ENCODE peak calls at places on chromosomes 7 and 10, in six cellular contexts. One of them, this sample, is unnamed. For H3K4me1, the result is how much of the 10 kb centered on the place peaks cover.

GRCh38 chr7:66176914-66177313 is 28.2 kb upstream of the TPST1 start:
- ATAC-seq in A549: no peak
- ATAC-seq in GM12878: no peak
- ATAC-seq in upper lobe of left lung: peak
- ATAC-seq in HepG2: peak
- ATAC-seq in K562: no peak
- ATAC-seq in this sample: peak

GRCh38 chr7:106959753-106960152 is 84.8 kb upstream of the PRKAR2B start:
- ATAC-seq in A549: peak
- ATAC-seq in K562: peak
- ATAC-seq in HepG2: peak
- ATAC-seq in GM12878: peak
- ATAC-seq in upper lobe of left lung: no peak
- ATAC-seq in this sample: no peak

GRCh38 chr10:1402016-1402820 is 335.1 kb downstream of the ADARB2 start:
- ATAC-seq in HepG2: no peak
- ATAC-seq in upper lobe of left lung: no peak
- ATAC-seq in GM12878: no peak
- ATAC-seq in A549: no peak
- ATAC-seq in K562: no peak
- ATAC-seq in this sample: no peak

GRCh38 chr10:61812052-61812721 is 89.3 kb upstream of the ARID5B start:
- ATAC-seq in K562: peak
- ATAC-seq in GM12878: peak
- ATAC-seq in A549: no peak
- ATAC-seq in upper lobe of left lung: no peak
- ATAC-seq in HepG2: no peak
- ATAC-seq in this sample: no peak

GRCh38 chr7:116592445-116592844 is 67.6 kb downstream of the CAV1 start:
- ATAC-seq in HepG2: peak
- ATAC-seq in A549: no peak
- ATAC-seq in upper lobe of left lung: peak
- ATAC-seq in K562: peak
- ATAC-seq in GM12878: no peak
- ATAC-seq in this sample: no peak

GRCh38 chr10:49115015-49115795 is at the start of gene VSTM4:
- ATAC-seq in GM12878: no peak
- ATAC-seq in HepG2: peak
- ATAC-seq in A549: peak
- ATAC-seq in K562: peak
- ATAC-seq in upper lobe of left lung: peak
- ATAC-seq in this sample: peak

GRCh38 chr10:110029448-110029847 is 21.7 kb downstream of the ADD3 start:
- ATAC-seq in GM12878: no peak
- ATAC-seq in upper lobe of left lung: no peak
- ATAC-seq in A549: no peak
- ATAC-seq in HepG2: no peak
- ATAC-seq in K562: no peak
- ATAC-seq in this sample: no peak

GRCh38 chr7:16615234-16615633 is 30.3 kb downstream of the ANKMY2 start:
- ATAC-seq in HepG2: no peak
- ATAC-seq in K562: no peak
- ATAC-seq in GM12878: no peak
- ATAC-seq in A549: no peak
- ATAC-seq in upper lobe of left lung: no peak
- ATAC-seq in this sample: no peak

GRCh38 chr7:94510582-94511456 is 1.2 kb downstream of the CASD1 start:
- ATAC-seq in upper lobe of left lung: peak
- ATAC-seq in A549: peak
- ATAC-seq in HepG2: peak
- ATAC-seq in K562: peak
- ATAC-seq in GM12878: peak
- ATAC-seq in this sample: peak
- TF ChIP-seq EP300 in upper lobe of left lung: no peak
- TF ChIP-seq EP300 in A549: no peak
- TF ChIP-seq EP300 in HepG2: no peak
- TF ChIP-seq EP300 in K562: no peak
- TF ChIP-seq EP300 in GM12878: no peak
- TF ChIP-seq EP300 in this sample: no peak

GRCh38 chr10:103659674-103660363 is 166.3 kb downstream of the NEURL1 start:
- ATAC-seq in K562: no peak
- ATAC-seq in HepG2: peak
- ATAC-seq in GM12878: peak
- ATAC-seq in upper lobe of left lung: peak
- ATAC-seq in A549: peak
- ATAC-seq in this sample: peak
- TF ChIP-seq CTCF in K562: no peak
- TF ChIP-seq CTCF in HepG2: no peak
- TF ChIP-seq CTCF in GM12878: no peak
- TF ChIP-seq CTCF in upper lobe of left lung: no peak
- TF ChIP-seq CTCF in A549: no peak
- TF ChIP-seq CTCF in this sample: peak

GRCh38 chr10:63197304-63198092 is 64.4 kb downstream of the NRBF2 start:
- ATAC-seq in HepG2: no peak
- ATAC-seq in GM12878: no peak
- ATAC-seq in K562: no peak
- ATAC-seq in A549: no peak
- ATAC-seq in upper lobe of left lung: peak
- ATAC-seq in this sample: peak

GRCh38 chr10:63200416-63200815 is 67.3 kb downstream of the NRBF2 start:
- ATAC-seq in GM12878: no peak
- ATAC-seq in K562: no peak
- ATAC-seq in upper lobe of left lung: no peak
- ATAC-seq in HepG2: no peak
- ATAC-seq in A549: no peak
- ATAC-seq in this sample: no peak

GRCh38 chr10:63204667-63205391 is 71.7 kb downstream of the NRBF2 start:
- ATAC-seq in GM12878: peak
- ATAC-seq in A549: no peak
- ATAC-seq in upper lobe of left lung: no peak
- ATAC-seq in K562: no peak
- ATAC-seq in HepG2: no peak
- ATAC-seq in this sample: no peak

GRCh38 chr10:63201118-63201517 is 68.0 kb downstream of the NRBF2 start:
- ATAC-seq in GM12878: no peak
- ATAC-seq in A549: no peak
- ATAC-seq in HepG2: no peak
- ATAC-seq in upper lobe of left lung: no peak
- ATAC-seq in K562: no peak
- ATAC-seq in this sample: no peak

DNA sequence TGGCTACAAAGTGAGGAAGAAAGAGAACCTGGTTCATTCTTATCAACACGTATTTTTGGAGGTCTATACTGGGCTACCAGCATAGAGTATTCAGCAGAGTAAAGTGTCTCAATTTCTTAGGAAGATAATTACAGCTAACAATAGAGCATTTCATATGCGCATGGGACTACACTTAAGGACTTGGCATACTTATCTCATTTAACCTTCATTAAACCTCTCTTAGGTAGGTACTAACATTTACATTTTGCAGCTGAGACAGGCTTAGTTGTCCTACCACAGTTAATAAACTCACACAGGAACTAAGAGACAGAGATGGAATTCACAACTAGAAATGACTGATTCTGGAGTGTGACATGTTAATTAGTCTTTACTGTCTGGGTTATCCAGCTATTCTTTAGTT is 66.6 kb downstream of the NRBF2 start:
- ATAC-seq in K562: no peak
- ATAC-seq in HepG2: no peak
- ATAC-seq in A549: no peak
- ATAC-seq in upper lobe of left lung: no peak
- ATAC-seq in GM12878: no peak
- ATAC-seq in this sample: no peak
- H3K4me1 ChIP-seq in K562: under half
- H3K4me1 ChIP-seq in HepG2: under half
- H3K4me1 ChIP-seq in A549: under half
- H3K4me1 ChIP-seq in upper lobe of left lung: under half
- H3K4me1 ChIP-seq in GM12878: under half
- H3K4me1 ChIP-seq in this sample: under half

GRCh38 chr10:44983895-44984278 is 5.3 kb upstream of the DEPP1 start:
- ATAC-seq in K562: no peak
- ATAC-seq in upper lobe of left lung: no peak
- ATAC-seq in GM12878: no peak
- ATAC-seq in HepG2: no peak
- ATAC-seq in A549: no peak
- ATAC-seq in this sample: no peak

GRCh38 chr10:44985175-44985681 is 6.6 kb upstream of the DEPP1 start:
- ATAC-seq in K562: no peak
- ATAC-seq in HepG2: no peak
- ATAC-seq in upper lobe of left lung: no peak
- ATAC-seq in GM12878: no peak
- ATAC-seq in A549: no peak
- ATAC-seq in this sample: no peak

GRCh38 chr10:44984671-44985101 is 6.1 kb upstream of the DEPP1 start:
- ATAC-seq in upper lobe of left lung: no peak
- ATAC-seq in K562: no peak
- ATAC-seq in A549: no peak
- ATAC-seq in HepG2: no peak
- ATAC-seq in GM12878: no peak
- ATAC-seq in this sample: no peak

GRCh38 chr10:44988957-44989620 is 10.5 kb upstream of the DEPP1 start:
- ATAC-seq in K562: no peak
- ATAC-seq in HepG2: no peak
- ATAC-seq in GM12878: no peak
- ATAC-seq in upper lobe of left lung: no peak
- ATAC-seq in A549: no peak
- ATAC-seq in this sample: no peak

DNA sequence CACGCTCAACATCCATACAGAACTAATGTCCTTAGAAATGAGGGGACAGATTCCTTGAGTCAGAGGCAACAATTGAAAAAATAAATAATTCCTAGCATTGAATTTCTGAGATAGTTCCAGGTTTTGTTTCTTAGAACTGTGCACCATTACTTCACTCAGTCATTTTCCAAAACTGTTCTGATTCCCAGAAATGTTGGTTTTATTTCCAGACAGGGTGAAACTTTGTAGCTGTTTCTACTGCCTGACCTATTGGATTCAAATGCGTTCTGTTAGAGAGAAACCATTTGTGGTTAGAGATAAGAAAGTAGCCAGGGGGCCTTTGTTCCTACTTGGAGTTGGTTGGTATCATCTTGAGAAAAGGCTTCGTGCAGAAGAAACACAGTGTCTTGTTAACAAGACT is 8.1 kb upstream of the DEPP1 start:
- ATAC-seq in HepG2: no peak
- ATAC-seq in upper lobe of left lung: peak
- ATAC-seq in GM12878: no peak
- ATAC-seq in K562: no peak
- ATAC-seq in A549: no peak
- ATAC-seq in this sample: peak
- TF ChIP-seq EP300 in HepG2: no peak
- TF ChIP-seq EP300 in upper lobe of left lung: no peak
- TF ChIP-seq EP300 in GM12878: no peak
- TF ChIP-seq EP300 in K562: no peak
- TF ChIP-seq EP300 in A549: no peak
- TF ChIP-seq EP300 in this sample: no peak

GRCh38 chr7:43450894-43451293 is 132.0 kb upstream of the STK17A start:
- ATAC-seq in HepG2: no peak
- ATAC-seq in upper lobe of left lung: no peak
- ATAC-seq in K562: no peak
- ATAC-seq in GM12878: peak
- ATAC-seq in A549: no peak
- ATAC-seq in this sample: no peak

GRCh38 chr7:43454936-43455518 is 127.9 kb upstream of the STK17A start:
- ATAC-seq in K562: peak
- ATAC-seq in GM12878: peak
- ATAC-seq in HepG2: peak
- ATAC-seq in upper lobe of left lung: peak
- ATAC-seq in A549: peak
- ATAC-seq in this sample: no peak

GRCh38 chr7:43444711-43445578 is 138.0 kb upstream of the STK17A start:
- ATAC-seq in upper lobe of left lung: peak
- ATAC-seq in A549: no peak
- ATAC-seq in HepG2: no peak
- ATAC-seq in K562: peak
- ATAC-seq in GM12878: no peak
- ATAC-seq in this sample: no peak

DNA sequence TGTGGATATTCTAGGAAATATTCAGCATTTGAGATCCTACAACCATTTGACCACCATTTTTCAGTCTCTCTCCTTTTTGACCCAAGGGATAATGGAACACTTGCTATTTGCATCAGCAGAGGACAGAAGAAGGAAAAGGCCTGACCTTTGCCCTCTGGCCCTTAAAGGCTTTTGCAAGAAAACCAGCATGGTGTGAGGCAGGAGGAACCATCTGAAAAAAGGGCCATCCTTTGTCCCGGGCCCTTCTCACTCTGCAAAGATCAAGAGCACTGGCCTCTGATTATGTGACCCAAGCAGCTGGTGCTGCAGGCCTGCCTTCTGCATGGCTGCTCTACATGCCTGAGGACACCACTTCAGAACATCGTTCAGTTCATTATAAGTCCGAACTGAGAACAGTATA is 133.3 kb upstream of the STK17A start:
- ATAC-seq in HepG2: no peak
- ATAC-seq in A549: no peak
- ATAC-seq in K562: no peak
- ATAC-seq in GM12878: no peak
- ATAC-seq in upper lobe of left lung: no peak
- ATAC-seq in this sample: no peak
- TF ChIP-seq CTCF in HepG2: no peak
- TF ChIP-seq CTCF in A549: no peak
- TF ChIP-seq CTCF in K562: no peak
- TF ChIP-seq CTCF in GM12878: no peak
- TF ChIP-seq CTCF in upper lobe of left lung: no peak
- TF ChIP-seq CTCF in this sample: no peak